ENCODE peak calls at places on chromosomes 1 and 21, in six cellular contexts. X is heart left ventricle, S is IMR-90, W is ovary, P is HFF-Myc, O is uterus. M is an unnamed sample.

GRCh38 chr1:167681497-167682102 is 40.2 kb upstream of the MPZL1 start:
- DNase-seq in S (no peak), O (no peak), X (peak), W (no peak), P (no peak), M (no peak)

GRCh38 chr1:240399381-240399780 is 212.6 kb downstream of the GREM2 start:
- DNase-seq in X (no peak), S (peak), W (peak), P (peak), O (peak), M (no peak)

GRCh38 chr1:186948542-186948941 is 119.8 kb downstream of the PLA2G4A start:
- DNase-seq in O (no peak), X (no peak), S (no peak), W (no peak), P (no peak), M (no peak)

GRCh38 chr21:16040601-16041000 is 310.8 kb downstream of the USP25 start:
- DNase-seq in O (no peak), W (no peak), S (peak), X (no peak), P (peak), M (no peak)

GRCh38 chr1:93346472-93346991 is 825 bp downstream of the DR1 start:
- DNase-seq in P (no peak), X (peak), S (peak), O (no peak), W (no peak), M (no peak)

GRCh38 chr1:89041055-89041707 is 18.5 kb upstream of the GBP3 start:
- DNase-seq in W (no peak), O (no peak), X (no peak), P (no peak), S (peak), M (no peak)

GRCh38 chr1:178713270-178713669 is 11.8 kb upstream of the RALGPS2 start:
- DNase-seq in P (no peak), S (no peak), W (no peak), X (no peak), O (no peak), M (no peak)

GRCh38 chr1:241235236-241235897 is 121.6 kb downstream of the RGS7 start:
- DNase-seq in P (no peak), X (no peak), S (no peak), W (no peak), O (no peak), M (no peak)

GRCh38 chr1:199205740-199206139 is 566.9 kb downstream of the PTPRC start:
- DNase-seq in S (peak), X (no peak), W (no peak), O (no peak), P (no peak), M (peak)

GRCh38 chr1:113747376-113747775 is 11.9 kb downstream of the PHTF1 start:
- DNase-seq in O (no peak), W (no peak), S (peak), P (no peak), X (no peak), M (no peak)

GRCh38 chr1:27026621-27027574 is 14.2 kb upstream of the TENT5B start:
- DNase-seq in O (peak), X (peak), P (no peak), S (peak), W (no peak), M (no peak)

GRCh38 chr1:79355073-79355472 is 348.5 kb upstream of the ADGRL4 start:
- DNase-seq in X (no peak), S (peak), W (no peak), P (no peak), O (no peak), M (no peak)

GRCh38 chr1:44119525-44119924 is 904 bp downstream of the KLF17 start:
- DNase-seq in P (no peak), W (no peak), O (no peak), S (no peak), X (no peak), M (no peak)

GRCh38 chr1:110800079-110800478 is 72.9 kb upstream of the CD53 start:
- DNase-seq in S (no peak), W (no peak), O (no peak), X (no peak), P (no peak), M (no peak)

GRCh38 chr1:235697517-235697916 is 47.9 kb upstream of the GNG4 start:
- DNase-seq in W (no peak), S (peak), X (no peak), O (no peak), P (peak), M (no peak)

GRCh38 chr21:40754466-40754865 is 92.5 kb downstream of the DSCAM start:
- DNase-seq in X (no peak), P (no peak), O (no peak), W (no peak), S (no peak), M (no peak)

GRCh38 chr1:231803353-231803752 is 176.8 kb downstream of the DISC1 start:
- DNase-seq in O (no peak), S (peak), P (no peak), X (no peak), W (no peak), M (no peak)

GRCh38 chr1:224783006-224783651 is 146.3 kb upstream of the DNAH14 start:
- DNase-seq in X (no peak), P (no peak), O (no peak), S (no peak), W (no peak), M (no peak)

GRCh38 chr1:186880982-186881381 is 52.2 kb downstream of the PLA2G4A start:
- DNase-seq in W (no peak), P (no peak), X (no peak), O (no peak), S (no peak), M (no peak)

GRCh38 chr1:191025896-191026642 is 548.4 kb upstream of the BRINP3 start:
- DNase-seq in X (no peak), O (no peak), P (no peak), S (no peak), W (no peak), M (no peak)

GRCh38 chr1:165828103-165828558 is 717 bp downstream of the UCK2 start:
- DNase-seq in P (no peak), X (peak), O (peak), W (peak), S (peak), M (no peak)

GRCh38 chr21:36200089-36200561 is 43.5 kb downstream of the DOP1B start:
- DNase-seq in P (no peak), W (no peak), O (no peak), S (no peak), X (no peak), M (no peak)

GRCh38 chr1:65170511-65171142 is 22.6 kb downstream of the AK4 start:
- DNase-seq in S (peak), W (no peak), P (no peak), O (peak), X (no peak), M (no peak)

GRCh38 chr1:54671985-54672608 is 30.5 kb downstream of the MROH7 start:
- DNase-seq in O (no peak), S (peak), X (no peak), W (no peak), P (peak), M (no peak)

GRCh38 chr1:69492286-69492685 is 75.4 kb upstream of the LRRC7 start:
- DNase-seq in W (no peak), S (no peak), O (no peak), X (no peak), P (no peak), M (no peak)

GRCh38 chr1:229109320-229109761 is 161.6 kb upstream of the RAB4A start:
- DNase-seq in S (no peak), W (no peak), P (no peak), O (no peak), X (peak), M (no peak)

GRCh38 chr1:1540015-1540816 is at the start of gene TMEM240:
- DNase-seq in W (peak), O (peak), X (peak), P (no peak), S (peak), M (no peak)

GRCh38 chr21:17436626-17437111 is 76.2 kb upstream of the CXADR start:
- DNase-seq in O (no peak), P (no peak), X (no peak), W (no peak), S (no peak), M (no peak)

GRCh38 chr1:2878591-2878990 is 77.1 kb upstream of the TTC34 start:
- DNase-seq in W (no peak), P (no peak), O (no peak), X (no peak), S (no peak), M (no peak)

GRCh38 chr1:218426343-218426657 is 81.2 kb downstream of the TGFB2 start:
- DNase-seq in S (peak), W (peak), P (no peak), O (peak), X (peak), M (peak)

GRCh38 chr1:208449951-208450350 is 205.8 kb upstream of the PLXNA2 start:
- DNase-seq in O (no peak), W (no peak), P (no peak), S (no peak), X (no peak), M (no peak)

GRCh38 chr1:101309334-101310221 is 72.8 kb downstream of the S1PR1 start:
- DNase-seq in W (peak), S (peak), O (peak), P (no peak), X (peak), M (no peak)

GRCh38 chr1:43704838-43705237 is 2.5 kb upstream of the ST3GAL3 start:
- DNase-seq in P (no peak), W (peak), O (peak), S (no peak), X (no peak), M (no peak)

GRCh38 chr1:41862411-41863221 is 56.1 kb downstream of the HIVEP3 start:
- DNase-seq in W (no peak), O (no peak), P (no peak), X (no peak), S (peak), M (peak)

GRCh38 chr21:41482321-41482720 is 25.6 kb downstream of the TMPRSS2 start:
- DNase-seq in O (no peak), X (no peak), W (no peak), P (no peak), S (peak), M (no peak)

GRCh38 chr1:202568466-202569196 is 141.6 kb downstream of the SYT2 start:
- DNase-seq in X (no peak), W (no peak), P (no peak), O (no peak), S (no peak), M (no peak)

GRCh38 chr1:84442256-84442655 is 36.8 kb upstream of the RPF1 start:
- DNase-seq in O (no peak), W (no peak), P (peak), X (no peak), S (peak), M (peak)

DNA sequence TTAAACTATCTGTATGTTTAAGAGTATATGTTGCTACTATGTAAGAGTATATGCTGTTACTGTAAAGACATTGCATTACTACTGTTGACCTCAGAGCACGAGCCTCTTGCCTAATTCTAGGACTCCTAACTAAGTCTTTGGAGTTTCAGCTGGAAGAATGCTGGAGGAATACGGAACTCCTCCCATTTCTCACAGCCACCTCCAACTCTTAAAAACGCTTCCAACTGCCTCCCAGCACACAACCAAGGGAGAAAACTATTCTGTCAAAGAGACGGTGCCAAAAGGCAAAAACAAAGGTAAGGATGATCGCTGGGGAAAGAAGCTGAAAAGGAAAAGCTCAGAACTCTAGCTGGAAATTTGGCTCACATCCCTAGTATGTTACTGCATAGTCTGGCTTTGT is at the start of gene FMO2:
- DNase-seq in X (peak), P (no peak), S (no peak), O (peak), W (no peak), M (no peak)
- H3K4me3 ChIP-seq in X (peak), P (no peak), S (peak), O (peak), W (peak), M (no peak)

DNA sequence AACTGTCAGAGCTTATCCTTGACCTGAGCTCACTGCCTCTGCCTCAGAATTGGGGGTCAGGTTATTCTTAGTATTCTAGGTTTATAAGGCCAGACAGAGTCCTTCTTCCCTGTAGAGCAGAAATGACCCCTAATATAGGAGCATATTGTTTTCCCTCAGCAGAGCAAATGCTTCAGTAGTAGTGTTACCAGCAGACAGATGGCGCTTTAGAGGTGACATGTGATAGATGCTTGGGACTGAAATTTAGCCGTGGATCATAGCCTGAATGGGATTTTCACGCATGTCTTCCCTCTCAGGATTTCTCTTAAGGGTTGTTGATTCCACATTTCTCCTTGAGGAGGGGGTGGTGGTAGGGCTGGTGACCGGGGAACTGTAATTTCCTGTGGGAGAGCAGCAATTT is 24.5 kb downstream of the ADARB1 start:
- DNase-seq in P (no peak), X (no peak), O (no peak), W (no peak), S (no peak), M (no peak)
- TF ChIP-seq CTCF in P (peak), X (no peak), O (no peak), W (no peak), S (peak), M (peak)

GRCh38 chr21:23881783-23882182 is 1725.5 kb downstream of the MRPL39 start:
- DNase-seq in X (no peak), S (no peak), P (no peak), W (no peak), O (no peak), M (no peak)

GRCh38 chr21:23874271-23874670 is 1733.0 kb downstream of the MRPL39 start:
- DNase-seq in P (no peak), X (no peak), W (no peak), O (no peak), S (no peak), M (no peak)

DNA sequence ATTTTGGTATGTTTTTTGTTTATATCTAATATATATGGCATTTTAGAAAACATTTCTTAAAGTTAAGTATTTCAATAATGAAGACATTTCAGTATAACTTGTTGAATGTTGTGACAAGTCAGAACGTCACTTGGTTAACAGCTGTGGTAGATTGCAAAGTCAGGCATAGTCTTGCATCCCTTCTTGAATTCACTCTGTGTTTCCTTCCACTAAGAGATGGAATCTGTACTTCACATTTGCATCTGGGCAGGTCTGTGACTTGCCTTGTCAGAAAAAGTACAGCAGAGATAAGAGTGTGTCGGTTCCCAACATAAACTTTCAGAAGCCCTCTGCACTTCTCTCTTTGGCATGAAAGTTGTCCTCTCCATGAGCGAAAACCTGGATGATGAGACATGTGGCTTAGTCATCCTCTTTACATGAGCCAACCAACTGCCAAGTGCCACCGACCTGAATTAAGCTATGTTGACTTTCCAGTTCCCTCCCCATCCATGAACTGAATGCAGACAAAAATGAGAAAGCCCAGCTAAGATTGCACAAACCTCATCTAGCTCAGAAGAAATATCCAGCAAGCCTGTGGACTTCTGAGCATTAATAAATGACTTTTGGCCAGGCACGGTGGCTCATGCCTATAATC is 1730.2 kb downstream of the MRPL39 start:
- DNase-seq in W (no peak), X (no peak), P (no peak), S (no peak), O (no peak), M (no peak)
- H3K4me3 ChIP-seq in W (no peak), X (no peak), P (no peak), S (no peak), O (no peak), M (no peak)

GRCh38 chr1:192732787-192733186 is 76.1 kb upstream of the RGS2 start:
- DNase-seq in P (no peak), S (no peak), X (no peak), W (no peak), O (no peak), M (no peak)
- TF ChIP-seq CTCF in P (peak), S (no peak), X (no peak), W (no peak), O (no peak), M (peak)

DNA sequence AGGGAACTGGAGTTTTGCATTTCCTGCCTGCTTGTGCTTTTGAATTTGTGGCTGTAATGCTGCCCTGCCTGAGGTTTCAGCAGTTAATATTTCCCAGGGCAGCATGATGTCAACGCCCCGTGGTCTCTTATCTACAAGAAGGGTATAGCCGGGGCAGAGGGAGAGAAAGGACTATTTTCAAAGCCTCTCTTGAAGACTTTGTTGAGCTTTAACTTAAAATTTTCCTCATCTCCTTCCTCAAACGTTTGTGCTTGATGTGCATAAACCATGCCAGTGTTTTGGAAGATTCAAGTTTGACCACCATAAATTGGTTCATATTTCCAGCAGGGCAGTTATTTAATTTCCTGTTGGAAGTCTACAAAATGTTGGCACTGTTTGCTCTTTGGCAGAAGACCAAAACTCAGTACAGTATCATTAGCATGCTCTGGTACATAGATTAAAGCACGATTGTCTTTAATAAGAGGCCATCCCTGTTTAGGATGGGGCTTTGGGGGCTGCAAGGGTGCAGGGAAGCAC is 43.4 kb downstream of the ROR1 start:
- DNase-seq in X (no peak), S (peak), O (no peak), P (no peak), W (no peak), M (no peak)
- H3K4me3 ChIP-seq in X (no peak), S (no peak), O (no peak), P (no peak), W (no peak), M (no peak)

DNA sequence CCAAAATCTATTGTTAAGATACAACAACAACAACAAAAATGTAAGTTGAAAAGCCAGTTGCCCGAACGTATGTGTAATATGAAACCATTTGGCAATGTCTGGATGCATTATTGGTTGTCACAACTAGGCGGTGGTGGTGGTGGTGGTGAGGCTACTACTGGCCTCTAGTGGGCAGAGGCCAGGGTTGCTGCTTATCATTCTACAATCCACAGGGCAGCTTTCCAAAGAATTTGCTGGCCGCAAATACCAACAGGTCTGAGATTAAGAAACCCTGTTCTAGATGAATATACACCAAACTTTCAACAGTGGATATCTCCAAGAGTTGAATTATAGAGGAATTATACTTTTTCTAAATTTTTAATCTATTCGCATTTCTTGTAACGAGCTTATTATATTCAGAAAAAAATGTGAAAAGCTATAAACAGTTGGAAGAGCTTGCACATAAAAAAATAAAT is 26.8 kb upstream of the ZNF697 start:
- DNase-seq in P (no peak), S (peak), X (no peak), W (no peak), O (peak), M (no peak)
- TF ChIP-seq CTCF in P (no peak), S (no peak), X (no peak), W (no peak), O (peak), M (no peak)

DNA sequence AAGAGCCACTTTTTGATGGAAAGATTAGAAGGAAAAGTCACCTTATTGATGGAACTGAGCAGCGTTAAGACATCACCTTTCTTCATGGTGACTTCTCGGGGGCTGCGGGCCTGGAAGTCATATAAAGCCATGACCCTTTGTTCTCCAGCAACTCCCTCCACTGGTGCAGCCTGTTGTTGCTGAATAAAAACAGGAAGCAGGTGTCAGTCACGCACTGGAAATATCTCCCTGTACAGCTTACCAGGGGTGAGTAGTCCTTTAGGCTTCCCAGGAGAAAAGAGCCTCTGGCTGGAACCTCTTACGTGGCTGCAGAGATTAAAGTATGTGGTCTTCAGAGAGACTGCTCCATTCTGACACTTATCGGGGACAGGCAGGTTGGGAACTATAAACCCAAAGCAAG is 31.9 kb downstream of the SPTA1 start:
- DNase-seq in W (no peak), P (no peak), O (no peak), S (no peak), X (peak), M (no peak)
- H3K4me3 ChIP-seq in W (no peak), P (no peak), O (no peak), S (no peak), X (no peak), M (no peak)

M was measured in epithelial cell of proximal tubule.